ENCODE peak calls at places on chromosomes 6 and 20, in six cellular contexts. R is endodermal cell, C is mucosa of descending colon, G is NCI-H2081, S is GM04504, Q is T-helper 1 cell. T is an unnamed sample.

GRCh38 chr6:160015778-160016684 is 47.1 kb downstream of the IGF2R start:
- DNase-seq in R (no peak), C (no peak), G (no peak), S (no peak), Q (peak; percentile 88), T (no peak)

GRCh38 chr6:28335564-28336283 is at the start of gene ZSCAN31:
- DNase-seq in R (peak; percentile 97), C (peak; percentile 91), G (no peak), S (peak; percentile 94), Q (peak; percentile 82), T (peak; percentile 97)

GRCh38 chr20:62487125-62487524 is 11.3 kb upstream of the GATA5 start:
- DNase-seq in R (no peak), C (no peak), G (no peak), S (no peak), Q (no peak), T (no peak)

GRCh38 chr20:10699941-10700340 is 26.1 kb upstream of the JAG1 start:
- DNase-seq in R (no peak), C (peak; percentile 59), G (no peak), S (no peak), Q (no peak), T (no peak)

GRCh38 chr6:130520801-130521200 is 155.0 kb downstream of the TMEM200A start:
- DNase-seq in R (no peak), C (no peak), G (no peak), S (no peak), Q (no peak), T (no peak)

GRCh38 chr6:87472525-87473418 is at the start of gene SLC35A1:
- DNase-seq in R (peak; percentile 92), C (peak; percentile 92), G (peak; percentile 89), S (peak; percentile 60), Q (peak; percentile 86), T (peak; percentile 92)

GRCh38 chr6:53628354-53629119 is 37.0 kb downstream of the KLHL31 start:
- DNase-seq in R (no peak), C (no peak), G (no peak), S (peak; percentile 85), Q (no peak), T (no peak)

GRCh38 chr6:43147691-43148477 is 23.2 kb upstream of the SRF start:
- DNase-seq in R (no peak), C (no peak), G (no peak), S (no peak), Q (no peak), T (no peak)

GRCh38 chr20:3133156-3133555 is 26.5 kb downstream of the FASTKD5 start:
- DNase-seq in R (no peak), C (no peak), G (no peak), S (no peak), Q (no peak), T (no peak)

GRCh38 chr20:46255440-46256104 is 52.7 kb downstream of the CDH22 start:
- DNase-seq in R (no peak), C (peak; percentile 93), G (peak; percentile 94), S (no peak), Q (no peak), T (peak; percentile 98)

GRCh38 chr20:30168025-30168799 is 1089.3 kb upstream of the DEFB115 start:
- DNase-seq in R (no peak), C (peak; percentile 37), G (no peak), S (no peak), Q (no peak), T (no peak)

GRCh38 chr6:129050086-129050485 is 167.1 kb downstream of the LAMA2 start:
- DNase-seq in R (peak; percentile 40), C (no peak), G (no peak), S (no peak), Q (no peak), T (no peak)

GRCh38 chr6:158060447-158061360 is 79.0 kb downstream of the SYNJ2 start:
- DNase-seq in R (peak; percentile 65), C (peak; percentile 64), G (peak; percentile 83), S (peak; percentile 95), Q (no peak), T (peak; percentile 92)

GRCh38 chr6:114762145-114762544 is 419.3 kb upstream of the HS3ST5 start:
- DNase-seq in R (no peak), C (no peak), G (no peak), S (no peak), Q (no peak), T (no peak)

GRCh38 chr20:55067158-55067825 is 591.9 kb downstream of the DOK5 start:
- DNase-seq in R (no peak), C (no peak), G (no peak), S (no peak), Q (no peak), T (no peak)

GRCh38 chr6:42162384-42162783 is 10.8 kb upstream of the GUCA1A start:
- DNase-seq in R (peak; percentile 78), C (no peak), G (no peak), S (no peak), Q (no peak), T (no peak)

GRCh38 chr20:63560856-63561609 is 7.1 kb downstream of the FNDC11 start:
- DNase-seq in R (no peak), C (no peak), G (no peak), S (no peak), Q (no peak), T (no peak)

GRCh38 chr6:157721431-157722229 is 101.4 kb upstream of the SNX9 start:
- DNase-seq in R (no peak), C (no peak), G (no peak), S (no peak), Q (no peak), T (no peak)

GRCh38 chr6:26175428-26176181 is 88.4 kb downstream of the HFE start:
- DNase-seq in R (peak; percentile 80), C (no peak), G (peak; percentile 47), S (no peak), Q (peak; percentile 81), T (no peak)

GRCh38 chr6:67501738-67502137 is 1133.3 kb upstream of the ADGRB3 start:
- DNase-seq in R (no peak), C (no peak), G (no peak), S (no peak), Q (no peak), T (no peak)

GRCh38 chr20:51525241-51526104 is 17.0 kb downstream of the NFATC2 start:
- DNase-seq in R (no peak), C (no peak), G (peak; percentile 32), S (no peak), Q (peak; percentile 56), T (no peak)

GRCh38 chr6:57822896-57823358 is 505.5 kb downstream of the PRIM2 start:
- DNase-seq in R (peak; percentile 78), C (no peak), G (no peak), S (no peak), Q (no peak), T (no peak)

T was measured in pancreas.